ENCODE peak calls at places on chromosomes 1 and 21, in nine cellular contexts. L, J, V, X, M, D, O, S and K are unnamed samples.

GRCh38 chr1:221263831-221264767 is 384.9 kb downstream of the HLX start:
- DNase-seq in X (peak), D (peak), S (peak), L (peak), M (peak), O (peak), V (peak), J (peak), K (peak)

GRCh38 chr1:203238535-203238934 is 9.1 kb upstream of the CHIT1 start:
- DNase-seq in X (no peak), J (no peak), V (no peak), L (no peak), S (no peak), M (no peak), D (no peak), O (no peak), K (no peak)

GRCh38 chr21:24023936-24024335 is 1583.3 kb downstream of the MRPL39 start:
- DNase-seq in M (no peak), S (no peak), O (no peak), X (no peak), L (no peak), V (no peak), D (no peak), J (no peak), K (no peak)

GRCh38 chr1:162056043-162056442 is 13.4 kb upstream of the NOS1AP start:
- DNase-seq in M (peak), S (peak), D (peak), V (no peak), J (peak), X (peak), L (peak), O (peak), K (peak)

GRCh38 chr1:245942861-245943260 is 564.2 kb downstream of the SMYD3 start:
- DNase-seq in S (no peak), V (no peak), M (no peak), L (no peak), J (no peak), O (no peak), D (no peak), X (no peak), K (no peak)

GRCh38 chr1:226814751-226815496 is 55.5 kb upstream of the PSEN2 start:
- DNase-seq in O (no peak), V (peak), L (peak), S (peak), D (peak), X (peak), M (no peak), J (peak), K (no peak)

GRCh38 chr1:13725714-13726175 is 25.8 kb downstream of the PRDM2 start:
- DNase-seq in O (peak), J (peak), V (no peak), D (peak), S (peak), L (peak), M (no peak), X (peak), K (peak)

GRCh38 chr1:59880735-59881134 is 45.8 kb downstream of the CYP2J2 start:
- DNase-seq in S (peak), V (no peak), J (no peak), O (no peak), M (no peak), D (no peak), X (no peak), L (peak), K (no peak)

GRCh38 chr1:212512731-212513559 is 80.2 kb downstream of the NENF start:
- DNase-seq in L (peak), V (no peak), O (peak), X (peak), D (no peak), M (no peak), S (peak), J (no peak), K (no peak)

GRCh38 chr1:207336559-207337467 is 15.3 kb downstream of the CD55 start:
- DNase-seq in S (no peak), L (no peak), J (peak), M (no peak), O (peak), V (peak), D (peak), X (no peak), K (peak)

GRCh38 chr1:89659322-89660061 is 26.6 kb downstream of the LRRC8C start:
- DNase-seq in V (no peak), M (no peak), L (no peak), O (no peak), J (no peak), D (no peak), S (no peak), X (no peak), K (peak)

GRCh38 chr1:30955448-30956015 is 47.0 kb upstream of the SDC3 start:
- DNase-seq in V (no peak), O (no peak), D (no peak), S (no peak), M (no peak), J (no peak), X (peak), L (peak), K (no peak)

GRCh38 chr1:223146745-223147144 is 3.7 kb upstream of the TLR5 start:
- DNase-seq in M (no peak), V (no peak), O (no peak), X (no peak), S (no peak), L (no peak), D (no peak), J (no peak), K (no peak)

GRCh38 chr1:46621930-46622329 is 5.3 kb upstream of the MOB3C start:
- DNase-seq in M (no peak), J (no peak), S (no peak), L (no peak), D (no peak), O (no peak), X (no peak), V (no peak), K (no peak)

GRCh38 chr1:33050221-33051076 is 13.8 kb upstream of the AK2 start:
- DNase-seq in V (no peak), S (no peak), M (no peak), X (no peak), O (no peak), D (peak), L (peak), J (no peak), K (peak)

GRCh38 chr1:78155121-78155520 is 109.4 kb downstream of the GIPC2 start:
- DNase-seq in M (no peak), O (no peak), L (no peak), D (no peak), S (no peak), J (no peak), V (no peak), X (no peak), K (no peak)

GRCh38 chr1:244065960-244066388 is 14.9 kb downstream of the ZBTB18 start:
- DNase-seq in O (no peak), D (peak), X (peak), M (no peak), L (peak), J (no peak), S (no peak), V (no peak), K (no peak)

GRCh38 chr1:80675469-80675868 is 1125.3 kb upstream of the ADGRL2 start:
- DNase-seq in D (no peak), J (no peak), S (no peak), O (no peak), M (no peak), V (no peak), L (no peak), X (no peak), K (no peak)

GRCh38 chr1:55718758-55719671 is 503.9 kb upstream of the USP24 start:
- DNase-seq in X (peak), D (peak), M (peak), V (peak), S (peak), J (no peak), O (no peak), L (peak), K (no peak)

GRCh38 chr1:20896824-20897223 is 109.7 kb upstream of the HP1BP3 start:
- DNase-seq in M (no peak), D (peak), O (no peak), S (peak), X (peak), V (peak), J (no peak), L (peak), K (no peak)

GRCh38 chr1:164836614-164837018 is 277.6 kb downstream of the PBX1 start:
- DNase-seq in O (no peak), X (no peak), M (no peak), S (no peak), D (no peak), V (no peak), L (peak), J (no peak), K (no peak)

GRCh38 chr1:31576743-31577455 is 584 bp downstream of the TINAGL1 start:
- DNase-seq in V (no peak), J (no peak), L (no peak), S (no peak), X (no peak), O (no peak), D (no peak), M (no peak), K (no peak)

GRCh38 chr1:100354971-100355394 is 2.7 kb downstream of the CDC14A start:
- DNase-seq in D (peak), X (peak), L (peak), J (peak), S (peak), O (no peak), V (peak), M (no peak), K (peak)

GRCh38 chr1:238196516-238196915 is 305.8 kb upstream of the ZP4 start:
- DNase-seq in V (no peak), O (no peak), M (no peak), J (no peak), L (no peak), S (no peak), X (no peak), D (no peak), K (no peak)

GRCh38 chr1:67647036-67647798 is 37.8 kb upstream of the GADD45A start:
- DNase-seq in S (peak), J (no peak), M (no peak), L (peak), X (no peak), D (no peak), O (no peak), V (no peak), K (no peak)

GRCh38 chr1:247216246-247216645 is 39.6 kb upstream of the VN1R5 start:
- DNase-seq in V (no peak), X (no peak), D (no peak), O (peak), S (no peak), M (no peak), J (no peak), L (no peak), K (no peak)

GRCh38 chr1:180027949-180028445 is 73.4 kb downstream of the CEP350 start:
- DNase-seq in J (no peak), L (peak), D (peak), X (peak), O (no peak), S (no peak), V (no peak), M (no peak), K (no peak)

GRCh38 chr1:22166439-22166838 is 23.5 kb upstream of the WNT4 start:
- DNase-seq in D (peak), J (no peak), V (no peak), L (no peak), O (peak), M (no peak), S (no peak), X (no peak), K (no peak)

GRCh38 chr1:203287109-203287893 is 18.0 kb upstream of the BTG2 start:
- DNase-seq in V (no peak), J (no peak), O (peak), D (no peak), S (peak), L (no peak), X (no peak), M (no peak), K (peak)

GRCh38 chr1:151001592-151001991 is 5.1 kb downstream of the MINDY1 start:
- DNase-seq in M (no peak), L (no peak), S (no peak), O (no peak), V (no peak), D (no peak), J (no peak), X (no peak), K (no peak)

GRCh38 chr1:3588395-3588794 is 22.9 kb downstream of the MEGF6 start:
- DNase-seq in M (no peak), O (no peak), L (no peak), D (no peak), J (peak), X (no peak), V (no peak), S (no peak), K (no peak)

GRCh38 chr1:3590145-3590768 is 21.1 kb downstream of the MEGF6 start:
- DNase-seq in J (no peak), O (no peak), V (no peak), L (peak), X (no peak), S (no peak), M (no peak), D (no peak), K (no peak)

GRCh38 chr1:3593334-3593733 is 18.0 kb downstream of the MEGF6 start:
- DNase-seq in O (no peak), S (no peak), X (no peak), L (no peak), J (no peak), V (no peak), D (no peak), M (no peak), K (no peak)

GRCh38 chr1:3593745-3594144 is 17.6 kb downstream of the MEGF6 start:
- DNase-seq in J (no peak), M (no peak), O (no peak), D (no peak), V (no peak), X (no peak), S (no peak), L (no peak), K (no peak)

GRCh38 chr1:3590951-3591865 is 20.1 kb downstream of the MEGF6 start:
- DNase-seq in L (no peak), O (no peak), M (no peak), D (no peak), S (no peak), V (no peak), X (no peak), J (no peak), K (peak)
- TF ChIP-seq CTCF in L (no peak), O (no peak), M (no peak), D (no peak), S (no peak), V (no peak), X (no peak), J (no peak), K (no peak)

DNA sequence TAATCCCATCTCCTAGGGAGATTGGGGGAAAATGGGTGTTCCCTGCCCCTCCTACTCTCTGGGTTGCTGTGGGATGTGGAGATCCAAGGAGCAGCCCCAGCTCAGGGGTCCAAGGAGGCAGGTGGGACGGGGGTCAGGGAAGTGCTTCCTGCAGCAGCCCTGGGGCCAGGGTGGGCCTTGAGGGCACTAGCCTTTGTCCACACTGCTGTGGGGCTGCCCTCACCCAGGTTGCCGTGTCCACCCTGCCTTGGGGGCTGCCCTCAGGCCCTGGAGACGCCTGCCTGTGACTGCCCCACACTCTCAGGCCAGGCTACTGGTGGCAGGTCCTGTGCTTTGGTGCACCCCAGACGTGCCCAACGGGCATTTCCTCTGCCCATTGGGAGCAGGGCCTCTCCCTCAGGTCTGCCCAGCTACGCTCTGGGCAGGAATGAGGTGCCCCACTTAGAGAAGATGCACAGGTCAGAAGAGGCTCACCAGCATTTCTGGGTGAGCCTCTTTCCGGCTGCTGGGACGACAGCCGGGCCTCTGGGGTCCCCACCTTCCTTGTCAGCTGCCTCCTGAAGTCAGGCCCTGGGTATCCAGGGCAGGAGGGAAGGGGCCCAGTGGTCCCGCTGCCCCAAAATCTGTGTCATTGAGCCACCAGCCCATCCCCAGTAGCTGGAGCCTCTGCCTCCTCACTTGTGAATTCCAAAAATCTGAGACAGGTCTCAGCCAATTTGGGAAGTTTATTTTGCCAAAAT is 2.6 kb upstream of the MMEL1 start:
- DNase-seq in M (no peak), L (no peak), V (no peak), S (no peak), X (no peak), D (no peak), J (no peak), O (no peak), K (no peak)
- TF ChIP-seq CTCF in M (no peak), L (no peak), V (no peak), S (no peak), X (no peak), D (no peak), J (no peak), O (no peak), K (no peak)

GRCh38 chr1:48552420-48552819 is 80.4 kb upstream of the SPATA6 start:
- DNase-seq in X (no peak), L (no peak), O (peak), V (no peak), S (no peak), M (no peak), D (peak), J (peak), K (peak)
- TF ChIP-seq CTCF in X (peak), L (no peak), O (peak), V (peak), S (no peak), M (no peak), D (peak), J (no peak), K (no peak)

DNA sequence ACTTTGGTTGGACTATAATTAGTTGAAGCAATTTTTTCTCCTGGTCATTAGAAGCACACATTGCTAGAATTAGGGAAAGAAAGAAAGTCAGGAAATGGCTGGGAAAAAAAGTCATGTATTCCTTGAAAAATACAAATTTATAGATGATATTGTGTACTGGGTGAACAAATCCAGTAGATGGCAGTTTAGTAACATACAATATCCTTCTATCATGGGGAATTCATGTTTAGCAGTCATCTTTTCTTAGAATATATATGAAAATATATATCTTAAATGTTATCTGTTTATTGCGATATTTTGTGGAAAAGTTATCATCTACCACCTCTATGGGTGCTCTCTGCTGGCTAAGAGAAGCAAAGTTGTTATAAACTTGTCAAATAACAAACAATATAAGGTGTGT is 13.1 kb upstream of the ZRANB2 start:
- DNase-seq in M (no peak), D (peak), L (peak), O (no peak), V (no peak), X (no peak), J (no peak), S (no peak), K (no peak)
- TF ChIP-seq CTCF in M (peak), D (peak), L (peak), O (no peak), V (no peak), X (no peak), J (no peak), S (no peak), K (peak)

DNA sequence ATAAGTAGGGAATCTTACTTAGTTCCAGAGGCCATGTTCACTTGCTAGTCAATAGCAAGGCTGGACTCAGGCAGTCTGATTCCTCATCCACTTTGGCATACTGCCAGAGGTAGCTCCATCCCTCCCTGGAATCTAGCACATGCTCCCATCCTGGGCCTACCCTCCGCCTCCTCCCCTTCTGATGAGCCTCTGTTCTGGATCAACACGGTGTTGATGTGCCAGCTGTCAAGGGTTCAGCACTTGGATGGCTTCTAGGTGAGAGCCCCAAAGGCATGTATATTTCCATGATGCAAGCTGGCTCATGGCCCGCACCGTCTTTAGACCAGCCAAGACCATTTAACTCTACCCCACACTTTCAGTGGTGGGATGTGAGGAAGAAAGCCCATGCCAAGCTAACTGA is 36.4 kb downstream of the ZMYND12 start:
- DNase-seq in J (no peak), D (no peak), X (no peak), M (no peak), L (peak), S (no peak), V (no peak), O (no peak), K (no peak)
- TF ChIP-seq CTCF in J (no peak), D (no peak), X (no peak), M (no peak), L (no peak), S (no peak), V (no peak), O (no peak), K (no peak)

GRCh38 chr1:14850563-14850962 is 252.1 kb downstream of the KAZN start:
- DNase-seq in M (no peak), O (peak), J (peak), D (no peak), V (no peak), S (peak), X (no peak), L (no peak), K (no peak)
- TF ChIP-seq CTCF in M (no peak), O (peak), J (peak), D (no peak), V (peak), S (peak), X (no peak), L (no peak), K (no peak)

GRCh38 chr1:112514901-112515300 is 6.1 kb downstream of the WNT2B start:
- DNase-seq in D (no peak), M (no peak), S (no peak), O (no peak), J (no peak), V (no peak), X (no peak), L (no peak), K (no peak)

GRCh38 chr1:112515311-112516009 is 6.7 kb downstream of the WNT2B start:
- DNase-seq in O (no peak), D (peak), V (peak), S (no peak), L (peak), X (peak), M (no peak), J (no peak), K (no peak)

GRCh38 chr1:112511897-112512296 is 3.1 kb downstream of the WNT2B start:
- DNase-seq in S (no peak), X (no peak), D (no peak), J (no peak), V (no peak), M (no peak), L (no peak), O (no peak), K (no peak)

GRCh38 chr1:112516141-112516540 is 7.4 kb downstream of the WNT2B start:
- DNase-seq in D (no peak), J (no peak), L (no peak), X (no peak), S (no peak), O (no peak), M (no peak), V (no peak), K (no peak)

DNA sequence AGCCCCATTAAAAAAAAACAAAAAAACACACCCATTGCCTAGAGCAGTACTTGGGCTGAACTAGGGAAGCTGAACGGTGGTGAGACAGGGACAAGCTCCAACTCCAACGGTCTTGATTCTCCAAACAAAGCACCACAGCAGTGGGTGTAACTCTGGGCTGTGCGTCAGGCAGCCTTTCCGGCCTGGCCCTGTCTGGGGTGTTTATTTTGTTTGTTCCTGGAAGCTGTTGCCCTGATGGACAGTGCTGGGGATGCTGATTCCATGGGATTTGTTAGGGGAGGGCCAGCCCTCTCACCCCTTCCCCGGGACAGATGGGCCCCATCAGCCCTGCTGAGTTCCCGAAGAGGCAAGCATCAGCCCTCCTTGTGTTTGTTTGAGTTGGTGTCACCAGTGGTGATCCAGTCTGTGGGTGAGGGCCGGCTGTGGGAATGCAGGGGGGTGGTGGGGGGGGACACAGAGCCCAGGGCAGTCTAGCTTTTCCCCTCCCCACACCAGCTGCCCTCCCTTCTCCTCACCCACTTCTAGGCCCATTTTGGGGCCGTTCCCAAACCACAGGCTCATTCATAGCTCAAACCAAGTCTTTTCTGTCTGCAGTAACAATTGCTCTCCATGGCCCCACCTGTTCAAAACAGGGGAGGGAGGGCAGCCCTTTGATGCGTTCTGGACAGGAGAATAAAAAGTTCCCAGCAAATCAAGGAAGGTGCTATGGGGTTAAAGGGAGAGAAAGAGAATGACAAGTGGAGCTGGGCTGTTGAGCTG is 4.5 kb downstream of the WNT2B start:
- DNase-seq in D (peak), S (no peak), J (no peak), M (no peak), O (no peak), L (peak), X (no peak), V (no peak), K (no peak)
- TF ChIP-seq CTCF in D (no peak), S (no peak), J (no peak), M (no peak), O (no peak), L (no peak), X (no peak), V (no peak), K (no peak)